ENCODE peak calls at places on chromosomes 5 and 9, in eight cellular contexts. Y is mesendoderm; D is SK-N-SH; V is CD8-positive, alpha-beta memory T cell; F is A549; X is Peyer's patch; K is body of pancreas; L is astrocyte. U is an unnamed sample.

GRCh38 chr9:34121996-34122395 is 4.5 kb downstream of the DCAF12 start:
- DNase-seq in Y (no peak), D (no peak), V (no peak), F (no peak), X (no peak), K (no peak), L (no peak), U (no peak)

GRCh38 chr5:43020294-43020711 is 19.8 kb downstream of the ANXA2R start:
- DNase-seq in Y (peak), D (no peak), V (peak), F (no peak), X (peak), K (no peak), L (peak), U (no peak)

GRCh38 chr9:124030969-124031451 is 19.4 kb downstream of the LHX2 start:
- DNase-seq in Y (no peak), D (peak), V (no peak), F (no peak), X (no peak), K (no peak), L (peak), U (peak)

GRCh38 chr5:73636408-73636807 is 10.4 kb downstream of the ARHGEF28 start:
- DNase-seq in Y (no peak), D (no peak), V (no peak), F (no peak), X (no peak), K (no peak), L (no peak), U (no peak)

GRCh38 chr9:87464110-87464991 is 33.3 kb upstream of the DAPK1 start:
- DNase-seq in Y (no peak), D (no peak), V (no peak), F (no peak), X (no peak), K (no peak), L (no peak), U (no peak)

GRCh38 chr5:176359658-176360057 is 1.9 kb downstream of the KIAA1191 start:
- DNase-seq in Y (no peak), D (no peak), V (no peak), F (no peak), X (no peak), K (no peak), L (no peak), U (no peak)

GRCh38 chr5:171610686-171611085 is 174.9 kb upstream of the SMIM23 start:
- DNase-seq in Y (no peak), D (no peak), V (no peak), F (no peak), X (no peak), K (no peak), L (no peak), U (no peak)

GRCh38 chr9:132546148-132547051 is 36.0 kb upstream of the BARHL1 start:
- DNase-seq in Y (peak), D (peak), V (no peak), F (peak), X (no peak), K (peak), L (peak), U (no peak)

GRCh38 chr5:79956173-79956670 is 34.8 kb downstream of the MTX3 start:
- DNase-seq in Y (peak), D (no peak), V (no peak), F (peak), X (no peak), K (no peak), L (peak), U (no peak)

GRCh38 chr9:111891910-111892499 is 4.6 kb upstream of the UGCG start:
- DNase-seq in Y (peak), D (no peak), V (no peak), F (peak), X (peak), K (no peak), L (no peak), U (peak)

GRCh38 chr5:57501414-57502321 is 19.1 kb upstream of the ACTBL2 start:
- DNase-seq in Y (no peak), D (peak), V (no peak), F (no peak), X (no peak), K (no peak), L (no peak), U (no peak)

GRCh38 chr5:79172269-79172668 is 60.7 kb downstream of the BHMT start:
- DNase-seq in Y (peak), D (no peak), V (no peak), F (no peak), X (no peak), K (peak), L (no peak), U (no peak)

GRCh38 chr5:142280066-142281011 is 44.5 kb downstream of the SPRY4 start:
- DNase-seq in Y (peak), D (peak), V (no peak), F (no peak), X (no peak), K (peak), L (peak), U (no peak)

GRCh38 chr5:133894143-133894542 is 74.3 kb downstream of the C5orf15 start:
- DNase-seq in Y (no peak), D (no peak), V (no peak), F (no peak), X (peak), K (no peak), L (no peak), U (no peak)

GRCh38 chr5:169300468-169301385 is at the start of gene SLIT3:
- DNase-seq in Y (peak), D (peak), V (no peak), F (peak), X (no peak), K (peak), L (peak), U (no peak)

GRCh38 chr9:95506692-95507455 is 9.9 kb downstream of the PTCH1 start:
- DNase-seq in Y (peak), D (peak), V (peak), F (peak), X (peak), K (peak), L (no peak), U (peak)

GRCh38 chr5:157288405-157289163 is 22.7 kb downstream of the CYFIP2 start:
- DNase-seq in Y (no peak), D (no peak), V (no peak), F (no peak), X (no peak), K (no peak), L (no peak), U (no peak)

GRCh38 chr5:157292599-157292998 is 26.7 kb downstream of the CYFIP2 start:
- DNase-seq in Y (no peak), D (no peak), V (no peak), F (no peak), X (no peak), K (no peak), L (no peak), U (no peak)

GRCh38 chr5:157289164-157289819 is 23.4 kb downstream of the CYFIP2 start:
- DNase-seq in Y (no peak), D (no peak), V (no peak), F (no peak), X (no peak), K (no peak), L (no peak), U (no peak)

GRCh38 chr5:157290156-157290980 is 24.4 kb downstream of the CYFIP2 start:
- DNase-seq in Y (peak), D (no peak), V (no peak), F (peak), X (no peak), K (no peak), L (peak), U (no peak)

GRCh38 chr5:157290981-157291711 is 25.2 kb downstream of the CYFIP2 start:
- DNase-seq in Y (no peak), D (no peak), V (no peak), F (peak), X (peak), K (peak), L (peak), U (peak)
- H3K27ac ChIP-seq in Y (no peak), D (no peak), V (no peak), F (peak), X (no peak), K (peak), L (no peak), U (no peak)

GRCh38 chr5:131281868-131282234 is 18.0 kb downstream of the CDC42SE2 start:
- DNase-seq in Y (no peak), D (no peak), V (no peak), F (no peak), X (no peak), K (no peak), L (no peak), U (no peak)
- H3K27ac ChIP-seq in Y (no peak), D (no peak), V (peak), F (peak), X (peak), K (no peak), L (no peak), U (peak)

GRCh38 chr5:27144456-27144855 is 106.1 kb upstream of the CDH9 start:
- DNase-seq in Y (no peak), D (no peak), V (no peak), F (no peak), X (no peak), K (no peak), L (no peak), U (no peak)
- H3K27ac ChIP-seq in Y (no peak), D (no peak), V (no peak), F (no peak), X (no peak), K (no peak), L (no peak), U (no peak)

DNA sequence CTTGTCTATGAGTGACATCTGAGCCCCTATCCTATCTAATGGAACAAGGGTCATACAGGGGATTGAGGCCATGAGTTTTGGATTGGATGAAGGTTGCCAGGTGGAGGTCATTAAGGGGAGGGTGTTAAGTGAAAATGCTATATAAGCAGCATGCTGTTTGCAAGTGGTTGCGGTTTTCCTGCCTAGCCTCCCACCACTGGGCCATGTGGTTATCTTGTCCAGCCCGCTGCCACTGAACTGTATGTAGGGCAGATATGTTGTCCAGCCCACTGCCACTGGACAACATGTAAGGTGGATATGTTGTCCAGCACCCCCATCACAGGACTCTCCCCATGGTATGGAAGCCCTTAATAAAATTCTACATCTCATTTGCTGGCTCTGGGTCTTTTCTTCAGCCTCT is 200.0 kb downstream of the FGF10 start:
- DNase-seq in Y (no peak), D (no peak), V (no peak), F (no peak), X (no peak), K (no peak), L (no peak), U (no peak)
- H3K27ac ChIP-seq in Y (no peak), D (no peak), V (no peak), F (no peak), X (no peak), K (no peak), L (no peak), U (no peak)

DNA sequence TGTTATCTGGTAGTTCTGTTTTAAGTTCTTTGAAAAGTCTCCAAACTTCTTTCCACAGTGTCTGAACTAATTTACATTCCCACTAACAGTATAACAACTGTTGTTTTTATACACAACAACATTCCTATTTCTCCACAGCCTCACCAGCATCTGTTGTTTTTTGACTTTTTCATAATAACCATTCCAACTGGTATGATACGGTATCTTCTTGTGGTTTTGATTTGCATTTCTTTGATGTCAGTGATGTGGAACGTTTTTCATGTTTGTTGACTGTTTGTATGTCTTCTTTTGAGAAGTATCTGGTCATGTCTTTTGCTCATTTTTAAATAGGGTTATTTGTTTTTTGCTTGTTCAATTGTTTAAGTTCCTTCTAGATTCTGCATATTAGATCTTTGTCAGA is 12.6 kb upstream of the GRAMD2B start:
- DNase-seq in Y (no peak), D (no peak), V (no peak), F (no peak), X (no peak), K (no peak), L (no peak), U (no peak)
- H3K27ac ChIP-seq in Y (no peak), D (no peak), V (no peak), F (no peak), X (no peak), K (no peak), L (no peak), U (no peak)

DNA sequence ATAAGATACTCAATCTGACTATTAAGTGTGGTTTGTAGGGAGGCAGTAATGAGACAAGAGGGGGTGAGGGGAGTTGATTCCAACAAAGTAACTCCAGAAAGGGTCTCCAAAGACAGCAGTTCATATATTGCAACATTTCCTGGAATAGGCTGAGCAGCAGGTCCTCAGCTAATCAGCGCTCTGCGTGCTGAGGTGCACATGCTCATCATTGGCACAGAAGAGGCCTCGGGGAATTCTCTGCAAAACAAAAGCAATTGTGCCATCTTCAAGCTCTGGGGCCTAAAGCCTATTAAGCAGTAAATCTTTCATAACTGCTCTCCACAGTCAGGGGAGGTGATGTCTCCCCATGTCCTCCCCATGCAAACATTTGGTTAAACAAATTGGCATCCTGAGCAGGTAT is 357.3 kb downstream of the SPOCK1 start:
- DNase-seq in Y (no peak), D (no peak), V (no peak), F (no peak), X (no peak), K (no peak), L (no peak), U (no peak)
- H3K27ac ChIP-seq in Y (no peak), D (no peak), V (no peak), F (no peak), X (no peak), K (no peak), L (peak), U (no peak)

DNA sequence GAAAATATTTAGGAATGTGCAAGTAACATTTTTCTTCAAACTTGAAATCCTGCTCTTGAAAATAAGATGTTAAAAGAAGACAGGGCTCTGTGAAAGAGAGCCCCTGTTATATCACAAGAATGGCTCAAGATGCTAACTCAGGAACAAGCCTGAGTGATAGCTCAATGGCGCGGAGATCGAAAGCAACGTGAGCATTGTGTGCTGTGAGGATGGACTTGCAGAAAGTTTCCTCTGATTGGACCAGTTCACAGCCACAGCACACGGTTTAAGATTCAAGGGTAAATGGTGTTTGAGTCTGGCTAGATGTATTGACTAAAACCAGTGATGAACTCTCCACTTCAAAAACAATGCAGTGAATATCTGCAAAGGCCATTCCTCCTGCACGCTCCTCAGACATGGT is 2387.0 kb downstream of the MAT2B start:
- DNase-seq in Y (no peak), D (no peak), V (no peak), F (no peak), X (no peak), K (no peak), L (no peak), U (no peak)
- H3K27ac ChIP-seq in Y (no peak), D (no peak), V (no peak), F (no peak), X (no peak), K (no peak), L (no peak), U (no peak)

GRCh38 chr5:125410501-125411162 is 664.2 kb upstream of the ZNF608 start:
- DNase-seq in Y (no peak), D (peak), V (no peak), F (no peak), X (no peak), K (no peak), L (peak), U (no peak)
- H3K27ac ChIP-seq in Y (no peak), D (peak), V (no peak), F (peak), X (no peak), K (peak), L (peak), U (no peak)